ENCODE peak calls at places on chromosomes 12 and 14, in eight cellular contexts. One of them, this sample, is unnamed.

GRCh38 chr12:45327823-45328383 is 112.0 kb downstream of the ANO6 start:
- DNase-seq in A172: no peak
- DNase-seq in neural progenitor cell: no peak
- DNase-seq in ELF-1: peak
- DNase-seq in hypothalamus: no peak
- DNase-seq in GOT3: no peak
- DNase-seq in NCI-H82: no peak
- DNase-seq in endodermal cell: no peak
- DNase-seq in this sample: no peak

GRCh38 chr12:95805864-95806669 is 15.5 kb upstream of the NTN4 start:
- DNase-seq in A172: peak
- DNase-seq in neural progenitor cell: no peak
- DNase-seq in ELF-1: no peak
- DNase-seq in hypothalamus: no peak
- DNase-seq in GOT3: no peak
- DNase-seq in NCI-H82: no peak
- DNase-seq in endodermal cell: no peak
- DNase-seq in this sample: no peak

GRCh38 chr12:19031032-19031431 is 98.5 kb upstream of the PLEKHA5 start:
- DNase-seq in A172: peak
- DNase-seq in neural progenitor cell: no peak
- DNase-seq in ELF-1: no peak
- DNase-seq in hypothalamus: no peak
- DNase-seq in GOT3: no peak
- DNase-seq in NCI-H82: no peak
- DNase-seq in endodermal cell: no peak
- DNase-seq in this sample: no peak

GRCh38 chr14:106883218-106883692 is 1356.9 kb downstream of the TMEM121 start:
- DNase-seq in A172: no peak
- DNase-seq in neural progenitor cell: no peak
- DNase-seq in ELF-1: peak
- DNase-seq in hypothalamus: no peak
- DNase-seq in GOT3: no peak
- DNase-seq in NCI-H82: no peak
- DNase-seq in endodermal cell: peak
- DNase-seq in this sample: peak

GRCh38 chr14:55416866-55417265 is 5.2 kb upstream of the ATG14 start:
- DNase-seq in A172: no peak
- DNase-seq in neural progenitor cell: peak
- DNase-seq in ELF-1: no peak
- DNase-seq in hypothalamus: no peak
- DNase-seq in GOT3: no peak
- DNase-seq in NCI-H82: peak
- DNase-seq in endodermal cell: peak
- DNase-seq in this sample: no peak

GRCh38 chr12:6167327-6168280 is 32.6 kb upstream of the CD9 start:
- DNase-seq in A172: peak
- DNase-seq in neural progenitor cell: no peak
- DNase-seq in ELF-1: no peak
- DNase-seq in hypothalamus: no peak
- DNase-seq in GOT3: peak
- DNase-seq in NCI-H82: no peak
- DNase-seq in endodermal cell: no peak
- DNase-seq in this sample: peak

GRCh38 chr14:73903028-73903427 is 16.4 kb downstream of the ZNF410 start:
- DNase-seq in A172: no peak
- DNase-seq in neural progenitor cell: no peak
- DNase-seq in ELF-1: no peak
- DNase-seq in hypothalamus: no peak
- DNase-seq in GOT3: no peak
- DNase-seq in NCI-H82: no peak
- DNase-seq in endodermal cell: no peak
- DNase-seq in this sample: no peak

GRCh38 chr12:111767362-111768158 is 827 bp downstream of the ALDH2 start:
- DNase-seq in A172: no peak
- DNase-seq in neural progenitor cell: peak
- DNase-seq in ELF-1: peak
- DNase-seq in hypothalamus: no peak
- DNase-seq in GOT3: no peak
- DNase-seq in NCI-H82: peak
- DNase-seq in endodermal cell: no peak
- DNase-seq in this sample: no peak

GRCh38 chr12:81167694-81168093 is 89.8 kb downstream of the ACSS3 start:
- DNase-seq in A172: peak
- DNase-seq in neural progenitor cell: no peak
- DNase-seq in ELF-1: no peak
- DNase-seq in hypothalamus: no peak
- DNase-seq in GOT3: no peak
- DNase-seq in NCI-H82: no peak
- DNase-seq in endodermal cell: peak
- DNase-seq in this sample: no peak

GRCh38 chr12:67957383-67957782 is 31.9 kb upstream of the IFNG-AS1 start:
- DNase-seq in A172: no peak
- DNase-seq in neural progenitor cell: no peak
- DNase-seq in ELF-1: no peak
- DNase-seq in hypothalamus: no peak
- DNase-seq in GOT3: no peak
- DNase-seq in NCI-H82: peak
- DNase-seq in endodermal cell: no peak
- DNase-seq in this sample: no peak

GRCh38 chr12:91424506-91424905 is 241.9 kb upstream of the DCN start:
- DNase-seq in A172: no peak
- DNase-seq in neural progenitor cell: no peak
- DNase-seq in ELF-1: no peak
- DNase-seq in hypothalamus: no peak
- DNase-seq in GOT3: no peak
- DNase-seq in NCI-H82: no peak
- DNase-seq in endodermal cell: no peak
- DNase-seq in this sample: no peak

GRCh38 chr12:77402726-77403125 is 337.4 kb upstream of the E2F7 start:
- DNase-seq in A172: peak
- DNase-seq in neural progenitor cell: no peak
- DNase-seq in ELF-1: no peak
- DNase-seq in hypothalamus: no peak
- DNase-seq in GOT3: no peak
- DNase-seq in NCI-H82: peak
- DNase-seq in endodermal cell: no peak
- DNase-seq in this sample: no peak

GRCh38 chr12:9361879-9362326 is 153.7 kb upstream of the PZP start:
- DNase-seq in A172: no peak
- DNase-seq in neural progenitor cell: no peak
- DNase-seq in ELF-1: no peak
- DNase-seq in hypothalamus: no peak
- DNase-seq in GOT3: no peak
- DNase-seq in NCI-H82: no peak
- DNase-seq in endodermal cell: peak
- DNase-seq in this sample: no peak

GRCh38 chr14:69231486-69231885 is 28.5 kb upstream of the GALNT16 start:
- DNase-seq in A172: no peak
- DNase-seq in neural progenitor cell: no peak
- DNase-seq in ELF-1: no peak
- DNase-seq in hypothalamus: no peak
- DNase-seq in GOT3: no peak
- DNase-seq in NCI-H82: no peak
- DNase-seq in endodermal cell: no peak
- DNase-seq in this sample: no peak

GRCh38 chr14:36662258-36662542 is 540 bp downstream of the PAX9 start:
- DNase-seq in A172: no peak
- DNase-seq in neural progenitor cell: no peak
- DNase-seq in ELF-1: no peak
- DNase-seq in hypothalamus: no peak
- DNase-seq in GOT3: no peak
- DNase-seq in NCI-H82: no peak
- DNase-seq in endodermal cell: no peak
- DNase-seq in this sample: no peak

This sample was measured in posterior vena cava.